ENCODE peak calls at places on chromosomes 16 and 17, in six cellular contexts. N is AG04450, C is fibroblast of pulmonary artery, Y is WTC11, Q is mesothelial cell of epicardium, K is astrocyte of the spinal cord. R is an unnamed sample.

GRCh38 chr16:55264949-55265348 is 59.1 kb upstream of the IRX6 start:
- DNase-seq in C (no peak), Y (no peak), K (no peak), Q (no peak), N (no peak), R (no peak)

GRCh38 chr17:82793974-82794620 is 42.2 kb downstream of the TBCD start:
- DNase-seq in Y (no peak), K (peak), C (no peak), Q (no peak), N (no peak), R (no peak)

GRCh38 chr17:48025040-48025903 is 12.3 kb downstream of the COPZ2 start:
- DNase-seq in C (peak), Q (peak), Y (peak), N (peak), K (peak), R (peak)

GRCh38 chr17:61495161-61495857 is 43.1 kb downstream of the TBX4 start:
- DNase-seq in N (no peak), Y (no peak), C (peak), Q (no peak), K (peak), R (no peak)

GRCh38 chr16:68072038-68072695 is 13.0 kb upstream of the NFATC3 start:
- DNase-seq in K (peak), Q (no peak), Y (no peak), C (no peak), N (no peak), R (peak)

GRCh38 chr16:75304521-75305363 is 53.3 kb upstream of the BCAR1 start:
- DNase-seq in N (no peak), Y (no peak), K (peak), C (peak), Q (no peak), R (no peak)

GRCh38 chr17:37838276-37838675 is 85.9 kb upstream of the TBC1D3K start:
- DNase-seq in C (no peak), K (no peak), N (no peak), Y (no peak), Q (no peak), R (no peak)

GRCh38 chr16:11914759-11915643 is 755 bp downstream of the GSPT1 start:
- DNase-seq in Y (peak), C (peak), K (peak), Q (peak), N (no peak), R (peak)

GRCh38 chr16:75385507-75386152 is 47.7 kb downstream of the CFDP1 start:
- DNase-seq in N (peak), Y (no peak), Q (no peak), K (peak), C (peak), R (no peak)

GRCh38 chr16:83705856-83706255 is 101.9 kb upstream of the HSBP1 start:
- DNase-seq in N (no peak), K (no peak), Q (no peak), C (no peak), Y (no peak), R (no peak)

GRCh38 chr17:61260061-61260797 is 139.4 kb upstream of the TBX2 start:
- DNase-seq in K (peak), C (peak), Y (no peak), Q (no peak), N (no peak), R (no peak)

GRCh38 chr17:77245162-77245926 is 104.6 kb downstream of the SEC14L1 start:
- DNase-seq in K (no peak), Q (no peak), C (no peak), Y (no peak), N (no peak), R (no peak)

GRCh38 chr16:54286067-54286329 is 589 bp downstream of the IRX3 start:
- DNase-seq in C (no peak), Q (no peak), N (no peak), Y (no peak), K (no peak), R (no peak)

GRCh38 chr16:85724126-85724879 is 26.6 kb downstream of the C16orf74 start:
- DNase-seq in C (no peak), Y (no peak), Q (no peak), K (no peak), N (no peak), R (no peak)

GRCh38 chr16:64236351-64236750 is 885.5 kb downstream of the CDH11 start:
- DNase-seq in Y (no peak), C (no peak), K (no peak), N (no peak), Q (no peak), R (no peak)

GRCh38 chr17:1736348-1737281 is 6.1 kb upstream of the SERPINF2 start:
- DNase-seq in N (peak), K (peak), C (peak), Y (no peak), Q (peak), R (no peak)

GRCh38 chr16:52528393-52529080 is 18.4 kb downstream of the TOX3 start:
- DNase-seq in Y (no peak), C (no peak), K (no peak), Q (no peak), N (no peak), R (no peak)

GRCh38 chr17:76515291-76515949 is 14.2 kb upstream of the RHBDF2 start:
- DNase-seq in N (peak), K (peak), Y (no peak), Q (no peak), C (peak), R (no peak)

GRCh38 chr16:26709175-26709574 is 357.6 kb upstream of the C16orf82 start:
- DNase-seq in N (no peak), Q (no peak), C (no peak), Y (peak), K (no peak), R (no peak)

GRCh38 chr17:72772331-72772821 is 320.1 kb downstream of the SLC39A11 start:
- DNase-seq in C (no peak), Y (no peak), K (no peak), Q (no peak), N (no peak), R (no peak)

DNA sequence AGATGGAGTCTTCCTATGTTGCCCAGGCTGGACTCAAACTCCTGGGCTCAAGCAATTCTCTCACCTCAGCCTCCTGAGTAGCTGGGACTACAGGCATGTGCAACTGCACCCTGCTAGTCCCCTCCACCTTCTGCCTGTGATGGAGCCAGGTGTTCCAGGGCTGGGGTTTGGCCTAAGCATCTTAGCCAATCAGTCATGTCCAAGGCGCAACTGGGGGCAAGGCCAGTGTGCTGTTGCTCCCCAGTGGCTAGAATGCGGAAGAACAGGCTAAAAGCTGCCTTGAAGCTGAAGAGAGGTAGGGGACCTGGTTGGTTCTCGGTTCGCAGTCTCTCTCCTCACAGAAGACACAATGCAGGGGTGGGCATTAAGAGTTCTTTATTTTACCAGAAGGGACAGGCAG is 18.6 kb downstream of the FLOT2 start:
- DNase-seq in C (peak), K (peak), Q (no peak), Y (peak), N (no peak), R (no peak)
- TF ChIP-seq CTCF in C (peak), K (peak), Q (no peak), Y (peak), N (peak), R (peak)

DNA sequence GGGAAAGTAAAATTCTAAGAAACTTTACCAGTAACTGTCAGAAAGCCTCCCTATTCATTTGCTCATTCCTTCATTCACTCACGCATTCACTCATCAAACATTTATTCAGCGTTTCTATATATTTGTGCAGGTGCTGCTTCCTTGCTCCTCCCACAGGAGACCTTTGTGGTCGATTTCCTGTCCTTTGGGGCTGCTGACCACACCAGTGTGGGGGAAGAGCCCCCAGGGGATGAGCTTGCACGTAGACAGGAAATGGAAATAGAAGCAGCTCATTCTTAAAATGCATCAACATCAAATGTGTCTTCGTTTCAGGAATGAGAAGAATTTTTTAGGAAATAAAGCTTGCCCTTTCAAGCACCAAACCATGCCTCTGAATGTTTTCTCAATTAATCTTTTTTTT is 9.6 kb downstream of the PIK3R6 start:
- DNase-seq in K (peak), N (no peak), C (peak), Y (no peak), Q (no peak), R (no peak)
- TF ChIP-seq CTCF in K (no peak), N (no peak), C (no peak), Y (no peak), Q (no peak), R (no peak)

GRCh38 chr16:69483611-69484010 is 59.2 kb downstream of the CYB5B start:
- DNase-seq in C (no peak), Y (no peak), Q (no peak), K (no peak), N (no peak), R (no peak)

GRCh38 chr16:69482410-69482951 is 58.1 kb downstream of the CYB5B start:
- DNase-seq in Y (no peak), C (peak), Q (no peak), K (peak), N (no peak), R (no peak)

GRCh38 chr16:69479806-69480205 is 55.4 kb downstream of the CYB5B start:
- DNase-seq in K (no peak), N (no peak), Q (no peak), C (no peak), Y (no peak), R (no peak)

GRCh38 chr16:69478685-69479084 is 54.3 kb downstream of the CYB5B start:
- DNase-seq in K (no peak), C (no peak), Q (no peak), N (no peak), Y (no peak), R (peak)

DNA sequence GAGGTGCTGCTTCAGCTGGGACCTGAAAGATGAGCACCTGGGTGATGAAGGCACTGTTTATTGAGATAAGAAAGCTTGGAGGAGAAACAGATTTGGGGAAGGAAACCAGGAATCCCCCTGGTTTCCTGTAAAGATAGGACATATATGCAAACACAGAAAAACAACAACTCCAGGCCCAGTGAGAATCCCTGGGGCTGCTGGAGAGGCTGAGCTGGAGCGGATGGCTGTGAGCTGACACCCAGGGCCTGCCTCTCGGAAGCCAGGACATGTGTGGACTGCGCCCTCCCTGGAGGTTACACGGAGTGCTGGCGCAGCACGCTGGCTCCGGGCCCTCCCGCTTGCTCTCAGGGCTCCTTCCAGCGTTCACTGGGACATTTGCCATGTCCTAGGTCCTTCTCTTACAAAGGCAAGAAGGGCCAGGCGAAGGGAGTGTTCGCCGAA is 57.5 kb downstream of the CYB5B start:
- DNase-seq in Y (no peak), C (peak), N (no peak), Q (no peak), K (peak), R (no peak)
- TF ChIP-seq CTCF in Y (no peak), C (peak), N (no peak), Q (no peak), K (no peak), R (no peak)

GRCh38 chr17:80438806-80439205 is 23.8 kb downstream of the ENDOV start:
- DNase-seq in K (no peak), Y (no peak), C (no peak), N (no peak), Q (no peak), R (no peak)

GRCh38 chr17:80441133-80441578 is 26.2 kb downstream of the ENDOV start:
- DNase-seq in Y (peak), N (no peak), C (peak), Q (peak), K (peak), R (peak)

GRCh38 chr17:80433916-80434666 is 19.1 kb downstream of the ENDOV start:
- DNase-seq in Y (no peak), C (no peak), Q (no peak), K (no peak), N (no peak), R (no peak)

GRCh38 chr17:80441598-80442304 is 26.8 kb downstream of the ENDOV start:
- DNase-seq in C (no peak), K (no peak), N (no peak), Y (no peak), Q (no peak), R (no peak)

DNA sequence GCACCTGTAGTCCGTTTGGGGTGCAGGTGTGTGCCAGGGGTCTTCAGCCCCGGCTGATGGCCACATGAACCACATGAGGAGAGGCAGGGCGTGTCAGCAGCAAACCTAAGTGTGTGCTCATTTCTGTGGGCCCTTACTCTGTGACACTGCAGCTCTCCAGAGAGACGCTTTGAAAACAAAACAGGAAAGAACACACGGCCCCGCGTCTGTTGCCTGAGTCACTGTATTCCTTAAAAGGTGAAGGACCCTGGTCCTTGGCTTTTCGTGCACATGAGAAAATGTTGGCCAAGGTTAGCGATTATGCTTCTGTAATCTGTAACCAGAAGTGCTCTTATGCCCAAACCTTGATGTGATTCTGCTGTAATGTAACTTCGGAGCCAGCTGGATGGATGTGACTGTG is 22.6 kb downstream of the ENDOV start:
- DNase-seq in Y (no peak), K (no peak), C (no peak), Q (no peak), N (no peak), R (no peak)
- TF ChIP-seq CTCF in Y (no peak), K (no peak), C (no peak), Q (no peak), N (no peak), R (no peak)

DNA sequence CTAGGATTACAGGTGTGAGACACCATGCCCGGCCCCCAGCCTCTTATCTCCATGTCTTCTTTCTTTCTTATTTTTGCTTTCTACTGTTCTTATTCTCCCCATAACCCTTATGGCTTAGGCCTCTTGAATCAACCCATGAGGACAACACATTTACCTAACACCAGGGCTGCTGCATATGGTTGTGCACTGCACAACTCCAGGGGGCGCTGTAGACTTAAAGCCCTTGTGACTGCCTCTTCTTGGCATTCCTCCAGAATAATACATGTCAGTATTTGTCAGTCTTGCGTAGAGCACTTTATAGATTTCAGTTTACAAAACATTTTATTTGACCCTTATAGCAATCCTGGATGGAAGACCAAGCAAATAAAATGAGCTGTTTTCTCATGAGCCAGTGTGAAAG is 225.0 kb upstream of the SALL1 start:
- DNase-seq in N (no peak), K (no peak), Y (no peak), Q (no peak), C (no peak), R (no peak)
- TF ChIP-seq CTCF in N (peak), K (no peak), Y (peak), Q (no peak), C (no peak), R (peak)

GRCh38 chr16:49701867-49702494 is 153.9 kb downstream of the ZNF423 start:
- DNase-seq in N (no peak), K (peak), Y (peak), C (peak), Q (peak), R (peak)

GRCh38 chr16:49706620-49707355 is 149.1 kb downstream of the ZNF423 start:
- DNase-seq in N (no peak), Y (no peak), K (no peak), C (no peak), Q (no peak), R (no peak)

GRCh38 chr16:49700928-49701685 is 154.8 kb downstream of the ZNF423 start:
- DNase-seq in N (no peak), Y (no peak), K (peak), Q (no peak), C (peak), R (no peak)

GRCh38 chr16:49703494-49703893 is 152.4 kb downstream of the ZNF423 start:
- DNase-seq in Y (no peak), Q (no peak), C (no peak), N (no peak), K (no peak), R (no peak)

GRCh38 chr16:49704586-49705155 is 151.2 kb downstream of the ZNF423 start:
- DNase-seq in K (no peak), N (no peak), Y (no peak), Q (no peak), C (no peak), R (no peak)
- TF ChIP-seq CTCF in K (no peak), N (no peak), Y (no peak), Q (no peak), C (peak), R (no peak)

GRCh38 chr17:63232565-63233310 is 213.4 kb downstream of the CYB561 start:
- DNase-seq in K (no peak), C (no peak), N (no peak), Q (no peak), Y (peak), R (no peak)
- TF ChIP-seq CTCF in K (no peak), C (no peak), N (no peak), Q (no peak), Y (no peak), R (no peak)

GRCh38 chr17:50911890-50912289 is 45.7 kb upstream of the TOB1 start:
- DNase-seq in Q (no peak), Y (no peak), N (no peak), C (no peak), K (no peak), R (no peak)
- TF ChIP-seq CTCF in Q (no peak), Y (no peak), N (peak), C (no peak), K (peak), R (peak)

DNA sequence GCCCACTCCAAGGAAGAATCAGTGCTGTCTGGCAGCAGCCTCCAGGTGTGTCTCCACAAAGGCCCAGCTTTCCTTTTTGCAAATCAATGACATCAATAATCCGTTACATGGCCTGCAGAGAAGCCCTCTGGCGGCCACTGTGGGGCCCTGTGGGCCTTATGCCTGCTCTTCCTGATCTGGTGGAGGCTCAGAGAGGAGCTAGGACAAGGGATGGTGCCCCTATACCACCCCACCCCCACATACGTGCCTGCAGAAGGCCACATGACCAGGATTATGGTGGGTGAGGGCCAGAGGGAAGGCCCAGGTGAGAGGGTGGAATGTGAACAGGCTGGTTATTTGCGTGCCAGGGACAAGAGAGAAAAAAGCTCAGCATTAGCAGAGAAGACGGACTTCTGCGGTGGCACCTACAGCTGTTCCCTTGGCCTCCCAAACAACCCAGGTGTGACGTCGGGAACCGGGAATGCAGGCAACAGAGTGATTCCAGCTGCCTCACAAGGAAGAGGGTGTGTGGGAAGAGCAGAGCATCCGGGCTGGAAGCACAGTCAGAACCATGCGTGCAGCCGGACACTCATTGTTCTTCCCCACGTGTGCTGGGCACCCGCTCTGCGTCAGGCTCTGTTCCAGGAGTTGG is 22.5 kb downstream of the EIF4A3 start:
- DNase-seq in K (peak), Q (peak), Y (peak), C (peak), N (no peak), R (no peak)
- TF ChIP-seq CTCF in K (peak), Q (no peak), Y (peak), C (peak), N (peak), R (peak)

R was measured in type B pancreatic cell.